ENCODE peak calls at places on chromosome 16, in five cellular contexts. One of them, this sample, is unnamed.

GRCh38 chr16:16915771-16916170 is 536.8 kb downstream of the NPIPA7 start:
- DNase-seq in AG04450: no peak
- DNase-seq in esophagus squamous epithelium: no peak
- DNase-seq in HCT116: no peak
- DNase-seq in left ventricle myocardium inferior: no peak
- DNase-seq in this sample: no peak

GRCh38 chr16:54285414-54286066 is 1.0 kb downstream of the IRX3 start:
- DNase-seq in AG04450: no peak
- DNase-seq in esophagus squamous epithelium: no peak
- DNase-seq in HCT116: no peak
- DNase-seq in left ventricle myocardium inferior: peak; percentile 51
- DNase-seq in this sample: no peak

GRCh38 chr16:88785106-88785924 is at the start of gene PIEZO1:
- DNase-seq in AG04450: no peak
- DNase-seq in esophagus squamous epithelium: no peak
- DNase-seq in HCT116: no peak
- DNase-seq in left ventricle myocardium inferior: peak; percentile 70
- DNase-seq in this sample: peak; percentile 48

GRCh38 chr16:80993293-80993691 is 13.4 kb downstream of the CMC2 start:
- DNase-seq in AG04450: peak; percentile 86
- DNase-seq in esophagus squamous epithelium: no peak
- DNase-seq in HCT116: no peak
- DNase-seq in left ventricle myocardium inferior: no peak
- DNase-seq in this sample: no peak

GRCh38 chr16:84970447-84971127 is 40.7 kb downstream of the ZDHHC7 start:
- DNase-seq in AG04450: peak; percentile 64
- DNase-seq in esophagus squamous epithelium: no peak
- DNase-seq in HCT116: peak; percentile 77
- DNase-seq in left ventricle myocardium inferior: peak; percentile 78
- DNase-seq in this sample: peak; percentile 59

GRCh38 chr16:9134739-9135138 is 43.3 kb downstream of the HAPSTR1 start:
- DNase-seq in AG04450: no peak
- DNase-seq in esophagus squamous epithelium: no peak
- DNase-seq in HCT116: peak; percentile 29
- DNase-seq in left ventricle myocardium inferior: no peak
- DNase-seq in this sample: peak; percentile 46

GRCh38 chr16:52068447-52069074 is 478.4 kb downstream of the TOX3 start:
- DNase-seq in AG04450: no peak
- DNase-seq in esophagus squamous epithelium: no peak
- DNase-seq in HCT116: no peak
- DNase-seq in left ventricle myocardium inferior: no peak
- DNase-seq in this sample: peak; percentile 27

GRCh38 chr16:57132470-57132869 is 40.1 kb downstream of the CPNE2 start:
- DNase-seq in AG04450: no peak
- DNase-seq in esophagus squamous epithelium: no peak
- DNase-seq in HCT116: no peak
- DNase-seq in left ventricle myocardium inferior: no peak
- DNase-seq in this sample: no peak

GRCh38 chr16:68646948-68647659 is 2.0 kb downstream of the CDH3 start:
- DNase-seq in AG04450: no peak
- DNase-seq in esophagus squamous epithelium: no peak
- DNase-seq in HCT116: no peak
- DNase-seq in left ventricle myocardium inferior: no peak
- DNase-seq in this sample: peak; percentile 39

GRCh38 chr16:30666681-30667080 is 8.4 kb downstream of the FBRS start:
- DNase-seq in AG04450: no peak
- DNase-seq in esophagus squamous epithelium: no peak
- DNase-seq in HCT116: no peak
- DNase-seq in left ventricle myocardium inferior: no peak
- DNase-seq in this sample: no peak

GRCh38 chr16:84597518-84598390 is 20.1 kb downstream of the COTL1 start:
- DNase-seq in AG04450: no peak
- DNase-seq in esophagus squamous epithelium: no peak
- DNase-seq in HCT116: no peak
- DNase-seq in left ventricle myocardium inferior: no peak
- DNase-seq in this sample: no peak

GRCh38 chr16:54216268-54217187 is 70.1 kb downstream of the IRX3 start:
- DNase-seq in AG04450: no peak
- DNase-seq in esophagus squamous epithelium: no peak
- DNase-seq in HCT116: no peak
- DNase-seq in left ventricle myocardium inferior: peak; percentile 46
- DNase-seq in this sample: no peak

GRCh38 chr16:2752850-2753522 is 548 bp downstream of the SRRM2 start:
- DNase-seq in AG04450: peak; percentile 41
- DNase-seq in esophagus squamous epithelium: no peak
- DNase-seq in HCT116: peak; percentile 58
- DNase-seq in left ventricle myocardium inferior: peak; percentile 87
- DNase-seq in this sample: peak; percentile 69

GRCh38 chr16:81832801-81833547 is 53.9 kb downstream of the PLCG2 start:
- DNase-seq in AG04450: no peak
- DNase-seq in esophagus squamous epithelium: no peak
- DNase-seq in HCT116: no peak
- DNase-seq in left ventricle myocardium inferior: no peak
- DNase-seq in this sample: no peak

GRCh38 chr16:54326266-54326662 is 39.7 kb upstream of the IRX3 start:
- DNase-seq in AG04450: no peak
- DNase-seq in esophagus squamous epithelium: no peak
- DNase-seq in HCT116: no peak
- DNase-seq in left ventricle myocardium inferior: no peak
- DNase-seq in this sample: no peak

GRCh38 chr16:66970775-66971725 is 10.0 kb downstream of the CES3 start:
- DNase-seq in AG04450: peak; percentile 11
- DNase-seq in esophagus squamous epithelium: no peak
- DNase-seq in HCT116: no peak
- DNase-seq in left ventricle myocardium inferior: no peak
- DNase-seq in this sample: no peak

GRCh38 chr16:65318138-65318537 is 196.3 kb upstream of the CDH11 start:
- DNase-seq in AG04450: no peak
- DNase-seq in esophagus squamous epithelium: no peak
- DNase-seq in HCT116: no peak
- DNase-seq in left ventricle myocardium inferior: no peak
- DNase-seq in this sample: no peak

GRCh38 chr16:14249291-14250032 is 178.3 kb downstream of the MRTFB start:
- DNase-seq in AG04450: no peak
- DNase-seq in esophagus squamous epithelium: no peak
- DNase-seq in HCT116: peak; percentile 12
- DNase-seq in left ventricle myocardium inferior: no peak
- DNase-seq in this sample: peak; percentile 45

GRCh38 chr16:49489686-49490320 is 116.2 kb downstream of the C16orf78 start:
- DNase-seq in AG04450: no peak
- DNase-seq in esophagus squamous epithelium: no peak
- DNase-seq in HCT116: no peak
- DNase-seq in left ventricle myocardium inferior: no peak
- DNase-seq in this sample: no peak

GRCh38 chr16:89118361-89119061 is 24.9 kb downstream of the ACSF3 start:
- DNase-seq in AG04450: no peak
- DNase-seq in esophagus squamous epithelium: no peak
- DNase-seq in HCT116: no peak
- DNase-seq in left ventricle myocardium inferior: peak; percentile 3
- DNase-seq in this sample: no peak

GRCh38 chr16:67995423-67995822 is 3.9 kb downstream of the DPEP2 start:
- DNase-seq in AG04450: no peak
- DNase-seq in esophagus squamous epithelium: no peak
- DNase-seq in HCT116: no peak
- DNase-seq in left ventricle myocardium inferior: no peak
- DNase-seq in this sample: no peak

GRCh38 chr16:9092282-9092962 is 978 bp downstream of the HAPSTR1 start:
- DNase-seq in AG04450: no peak
- DNase-seq in esophagus squamous epithelium: no peak
- DNase-seq in HCT116: no peak
- DNase-seq in left ventricle myocardium inferior: peak; percentile 63
- DNase-seq in this sample: no peak

GRCh38 chr16:3084969-3085670 is 14.0 kb downstream of the ZSCAN10 start:
- DNase-seq in AG04450: no peak
- DNase-seq in esophagus squamous epithelium: no peak
- DNase-seq in HCT116: no peak
- DNase-seq in left ventricle myocardium inferior: no peak
- DNase-seq in this sample: no peak

GRCh38 chr16:68668266-68668665 is 23.2 kb downstream of the CDH3 start:
- DNase-seq in AG04450: no peak
- DNase-seq in esophagus squamous epithelium: no peak
- DNase-seq in HCT116: no peak
- DNase-seq in left ventricle myocardium inferior: no peak
- DNase-seq in this sample: no peak

GRCh38 chr16:9138021-9138680 is 46.7 kb downstream of the HAPSTR1 start:
- DNase-seq in AG04450: no peak
- DNase-seq in esophagus squamous epithelium: no peak
- DNase-seq in HCT116: no peak
- DNase-seq in left ventricle myocardium inferior: no peak
- DNase-seq in this sample: no peak

GRCh38 chr16:81500833-81501521 is 56.4 kb downstream of the CMIP start:
- DNase-seq in AG04450: no peak
- DNase-seq in esophagus squamous epithelium: no peak
- DNase-seq in HCT116: no peak
- DNase-seq in left ventricle myocardium inferior: no peak
- DNase-seq in this sample: peak; percentile 26

GRCh38 chr16:14399397-14400284 is 230.4 kb downstream of the PARN start:
- DNase-seq in AG04450: no peak
- DNase-seq in esophagus squamous epithelium: no peak
- DNase-seq in HCT116: peak; percentile 48
- DNase-seq in left ventricle myocardium inferior: peak; percentile 33
- DNase-seq in this sample: no peak

GRCh38 chr16:15721018-15721417 is 71.0 kb downstream of the NDE1 start:
- DNase-seq in AG04450: no peak
- DNase-seq in esophagus squamous epithelium: no peak
- DNase-seq in HCT116: no peak
- DNase-seq in left ventricle myocardium inferior: no peak
- DNase-seq in this sample: no peak

GRCh38 chr16:25126820-25127232 is 15.3 kb downstream of the LCMT1 start:
- DNase-seq in AG04450: peak; percentile 54
- DNase-seq in esophagus squamous epithelium: no peak
- DNase-seq in HCT116: no peak
- DNase-seq in left ventricle myocardium inferior: no peak
- DNase-seq in this sample: peak; percentile 73

GRCh38 chr16:2473999-2474876 is 689 bp upstream of the TBC1D24 start:
- DNase-seq in AG04450: no peak
- DNase-seq in esophagus squamous epithelium: no peak
- DNase-seq in HCT116: no peak
- DNase-seq in left ventricle myocardium inferior: peak; percentile 56
- DNase-seq in this sample: no peak

GRCh38 chr16:30541502-30542329 is 7.1 kb upstream of the ZNF747 start:
- DNase-seq in AG04450: peak; percentile 53
- DNase-seq in esophagus squamous epithelium: no peak
- DNase-seq in HCT116: no peak
- DNase-seq in left ventricle myocardium inferior: no peak
- DNase-seq in this sample: no peak

GRCh38 chr16:73058616-73059409 is 10.9 kb upstream of the ZFHX3 start:
- DNase-seq in AG04450: no peak
- DNase-seq in esophagus squamous epithelium: no peak
- DNase-seq in HCT116: peak; percentile 38
- DNase-seq in left ventricle myocardium inferior: peak; percentile 39
- DNase-seq in this sample: no peak

GRCh38 chr16:73058221-73058615 is 10.3 kb upstream of the ZFHX3 start:
- DNase-seq in AG04450: no peak
- DNase-seq in esophagus squamous epithelium: no peak
- DNase-seq in HCT116: no peak
- DNase-seq in left ventricle myocardium inferior: peak; percentile 61
- DNase-seq in this sample: no peak

GRCh38 chr16:73060216-73060615 is 12.3 kb upstream of the ZFHX3 start:
- DNase-seq in AG04450: no peak
- DNase-seq in esophagus squamous epithelium: no peak
- DNase-seq in HCT116: no peak
- DNase-seq in left ventricle myocardium inferior: no peak
- DNase-seq in this sample: no peak

GRCh38 chr16:73060948-73061495 is 13.1 kb upstream of the ZFHX3 start:
- DNase-seq in AG04450: no peak
- DNase-seq in esophagus squamous epithelium: no peak
- DNase-seq in HCT116: no peak
- DNase-seq in left ventricle myocardium inferior: no peak
- DNase-seq in this sample: no peak

GRCh38 chr16:73059779-73060178 is 11.9 kb upstream of the ZFHX3 start:
- DNase-seq in AG04450: no peak
- DNase-seq in esophagus squamous epithelium: no peak
- DNase-seq in HCT116: no peak
- DNase-seq in left ventricle myocardium inferior: no peak
- DNase-seq in this sample: no peak
- H3K4me3 ChIP-seq in AG04450: peak overlapping the region; percentile 72
- H3K4me3 ChIP-seq in esophagus squamous epithelium: peak overlapping the region; percentile 89
- H3K4me3 ChIP-seq in HCT116: no peak overlapping the region
- H3K4me3 ChIP-seq in left ventricle myocardium inferior: peak overlapping the region; percentile 89
- H3K4me3 ChIP-seq in this sample: no peak overlapping the region

DNA sequence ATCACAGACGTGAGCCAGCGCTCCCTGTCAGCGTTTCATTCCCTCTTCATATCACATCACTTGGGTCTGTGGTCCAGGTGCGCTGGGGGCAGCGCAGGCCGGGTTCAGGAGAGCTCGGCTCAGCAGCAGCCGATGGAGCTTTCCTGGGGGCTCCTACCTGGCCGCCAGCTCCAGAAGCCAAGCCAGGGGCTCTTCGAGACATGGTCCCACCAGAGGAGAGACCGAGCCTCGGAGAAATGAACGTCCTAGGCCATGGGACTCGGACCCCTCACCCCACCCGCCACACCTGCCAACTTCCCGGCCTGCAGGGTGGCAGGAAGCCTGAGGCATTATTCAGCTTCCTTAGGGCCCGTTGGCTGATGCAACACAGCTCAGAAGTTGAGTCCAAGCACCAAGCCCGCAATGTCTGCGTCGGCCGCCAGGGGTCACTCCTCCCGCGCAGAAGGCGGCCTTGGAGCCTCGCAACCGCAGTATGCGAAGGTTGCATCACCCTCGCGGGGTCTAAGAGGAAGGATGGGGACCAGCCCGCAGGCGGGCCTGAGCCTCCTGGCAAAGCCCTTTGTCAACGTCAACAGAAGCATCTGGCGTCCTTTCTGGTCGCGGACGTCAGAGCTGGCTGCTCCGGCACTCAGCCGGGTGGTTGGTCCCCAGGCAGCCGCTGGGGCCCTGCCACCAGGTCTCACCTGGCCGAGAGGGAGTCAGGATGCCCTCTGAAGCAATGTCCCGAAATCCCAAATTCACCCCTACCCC is 13.2 kb upstream of the KLHDC4 start:
- DNase-seq in AG04450: peak; percentile 93
- DNase-seq in esophagus squamous epithelium: peak; percentile 50
- DNase-seq in HCT116: peak; percentile 94
- DNase-seq in left ventricle myocardium inferior: peak; percentile 87
- DNase-seq in this sample: peak; percentile 98
- H3K4me3 ChIP-seq in AG04450: no peak overlapping the region
- H3K4me3 ChIP-seq in esophagus squamous epithelium: no peak overlapping the region
- H3K4me3 ChIP-seq in HCT116: no peak overlapping the region
- H3K4me3 ChIP-seq in left ventricle myocardium inferior: no peak overlapping the region
- H3K4me3 ChIP-seq in this sample: peak overlapping the region; percentile 59

DNA sequence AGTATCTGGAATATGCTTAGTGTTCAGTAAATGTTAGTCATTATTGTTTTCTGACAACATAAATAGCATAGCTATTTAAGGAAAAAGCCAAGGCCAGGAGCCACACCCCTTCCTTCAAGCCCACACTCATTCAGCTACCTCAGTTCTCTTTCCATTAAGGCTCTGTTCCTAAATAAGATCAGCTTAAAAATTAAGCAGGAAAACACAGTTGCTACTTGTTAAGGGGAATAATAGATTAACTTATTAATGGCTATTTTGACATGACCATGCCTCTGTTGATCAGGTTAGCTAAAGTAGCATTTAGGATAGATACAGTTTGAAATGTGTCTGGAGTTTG is 158.1 kb downstream of the CHD9 start:
- DNase-seq in AG04450: no peak
- DNase-seq in esophagus squamous epithelium: no peak
- DNase-seq in HCT116: no peak
- DNase-seq in left ventricle myocardium inferior: no peak
- DNase-seq in this sample: no peak
- H3K4me3 ChIP-seq in AG04450: no peak overlapping the region
- H3K4me3 ChIP-seq in esophagus squamous epithelium: peak overlapping the region; percentile 1
- H3K4me3 ChIP-seq in HCT116: no peak overlapping the region
- H3K4me3 ChIP-seq in left ventricle myocardium inferior: peak overlapping the region; percentile 66
- H3K4me3 ChIP-seq in this sample: no peak overlapping the region

GRCh38 chr16:56113223-56113622 is 78.1 kb upstream of the GNAO1 start:
- DNase-seq in AG04450: no peak
- DNase-seq in esophagus squamous epithelium: no peak
- DNase-seq in HCT116: no peak
- DNase-seq in left ventricle myocardium inferior: peak; percentile 18
- DNase-seq in this sample: no peak
- H3K4me3 ChIP-seq in AG04450: no peak overlapping the region
- H3K4me3 ChIP-seq in esophagus squamous epithelium: no peak overlapping the region
- H3K4me3 ChIP-seq in HCT116: no peak overlapping the region
- H3K4me3 ChIP-seq in left ventricle myocardium inferior: no peak overlapping the region
- H3K4me3 ChIP-seq in this sample: no peak overlapping the region